ENCODE peak calls at places on chromosomes 3 and 15, in four cellular contexts. C, T, B and G are unnamed samples.

GRCh38 chr15:73959801-73960200 is 32.3 kb downstream of the STOML1 start:
- DNase-seq in C (no peak), T (no peak), B (no peak), G (no peak)

GRCh38 chr3:13708871-13709595 is 160.1 kb downstream of the FBLN2 start:
- DNase-seq in C (no peak), T (no peak), B (peak; percentile 30), G (no peak)

GRCh38 chr15:28096720-28097431 is 2.2 kb downstream of the OCA2 start:
- DNase-seq in C (no peak), T (peak; percentile 51), B (peak; percentile 57), G (no peak)

GRCh38 chr15:56056626-56057025 is 63.2 kb upstream of the NEDD4 start:
- DNase-seq in C (no peak), T (no peak), B (no peak), G (no peak)

GRCh38 chr15:48402778-48403177 is 71.5 kb downstream of the DUT start:
- DNase-seq in C (no peak), T (no peak), B (no peak), G (no peak)

GRCh38 chr15:63347074-63347859 is 34.4 kb downstream of the CA12 start:
- DNase-seq in C (no peak), T (peak; percentile 40), B (no peak), G (no peak)

GRCh38 chr3:120284702-120285507 is at the start of gene GPR156:
- DNase-seq in C (peak; percentile 21), T (no peak), B (no peak), G (no peak)

GRCh38 chr3:127614928-127615592 is 13.9 kb upstream of the PODXL2 start:
- DNase-seq in C (no peak), T (no peak), B (no peak), G (no peak)

GRCh38 chr3:45311953-45312795 is 76.2 kb upstream of the LARS2 start:
- DNase-seq in C (no peak), T (no peak), B (no peak), G (no peak)

GRCh38 chr3:143302638-143303171 is 183.1 kb downstream of the CHST2 start:
- DNase-seq in C (peak; percentile 41), T (peak; percentile 69), B (peak; percentile 77), G (no peak)

GRCh38 chr3:124998247-124998630 is 57.6 kb downstream of the HEG1 start:
- DNase-seq in C (no peak), T (no peak), B (no peak), G (no peak)

GRCh38 chr3:129522953-129523352 is 5.5 kb upstream of the RHO start:
- DNase-seq in C (no peak), T (no peak), B (no peak), G (no peak)

GRCh38 chr3:131705558-131706051 is 202.8 kb upstream of the MRPL3 start:
- DNase-seq in C (no peak), T (peak; percentile 2), B (no peak), G (no peak)

GRCh38 chr3:46495901-46496456 is 1.8 kb upstream of the RTP3 start:
- DNase-seq in C (no peak), T (peak; percentile 87), B (no peak), G (no peak)

GRCh38 chr3:46491089-46492070 is 6.4 kb upstream of the RTP3 start:
- DNase-seq in C (no peak), T (no peak), B (peak; percentile 44), G (no peak)

GRCh38 chr3:46489875-46490274 is 7.9 kb upstream of the RTP3 start:
- DNase-seq in C (no peak), T (peak; percentile 55), B (peak; percentile 9), G (no peak)

GRCh38 chr3:46490338-46491084 is 7.3 kb upstream of the RTP3 start:
- DNase-seq in C (no peak), T (no peak), B (no peak), G (no peak)

DNA sequence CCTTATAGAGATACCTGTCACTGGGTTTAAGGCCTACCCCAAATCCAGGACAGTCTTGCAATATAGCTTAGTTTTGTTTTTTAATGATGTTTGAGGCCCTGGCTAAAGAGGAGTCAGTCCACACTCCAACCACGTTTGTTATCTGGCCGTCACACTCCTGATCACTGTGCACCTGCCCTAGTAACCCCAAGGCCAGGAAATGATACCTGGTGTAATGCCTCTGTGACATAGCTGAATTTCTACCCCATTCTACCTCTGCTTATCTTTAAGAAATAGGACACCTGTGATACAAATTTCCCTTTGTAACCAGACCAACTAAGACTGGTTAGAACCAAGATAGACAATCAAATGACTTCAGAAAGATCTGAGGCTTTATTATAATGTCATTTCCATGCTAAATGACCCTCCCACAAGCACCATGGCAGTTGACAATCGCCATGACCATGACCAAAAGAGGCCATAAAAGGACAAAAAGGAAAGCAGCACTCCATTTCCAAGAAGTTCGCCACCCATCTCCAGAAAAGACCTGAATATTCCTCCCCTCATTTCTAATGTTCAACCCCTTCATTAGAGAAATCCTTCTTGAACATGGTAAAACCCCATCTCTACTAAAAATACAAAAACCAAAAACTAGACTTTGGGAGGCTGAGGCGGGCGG is 4.8 kb upstream of the RTP3 start:
- DNase-seq in C (no peak), T (no peak), B (peak; percentile 7), G (no peak)
- H3K4me1 ChIP-seq in C (peaks cover 32% of the 10 kb centered on the region), T (peaks cover 34% of the 10 kb centered on the region), B (no peaks in the 10 kb centered on the region), G (peaks cover 13% of the 10 kb centered on the region)

GRCh38 chr15:80507638-80508316 is 103.6 kb downstream of the ARNT2 start:
- DNase-seq in C (no peak), T (peak; percentile 83), B (no peak), G (no peak)
- H3K4me3 ChIP-seq in C (no peak overlapping the region), T (no peak overlapping the region), B (no peak overlapping the region), G (no peak overlapping the region)

GRCh38 chr3:178646205-178646604 is 110.0 kb downstream of the KCNMB2 start:
- DNase-seq in C (no peak), T (no peak), B (no peak), G (no peak)
- H3K4me1 ChIP-seq in C (no peaks in the 10 kb centered on the region), T (no peaks in the 10 kb centered on the region), B (no peaks in the 10 kb centered on the region), G (no peaks in the 10 kb centered on the region)

GRCh38 chr3:61081554-61081953 is 169.7 kb downstream of the FHIT start:
- DNase-seq in C (no peak), T (no peak), B (no peak), G (no peak)

GRCh38 chr3:61078016-61078415 is 173.2 kb downstream of the FHIT start:
- DNase-seq in C (no peak), T (no peak), B (no peak), G (no peak)

GRCh38 chr3:61077551-61077950 is 173.7 kb downstream of the FHIT start:
- DNase-seq in C (no peak), T (no peak), B (no peak), G (no peak)

DNA sequence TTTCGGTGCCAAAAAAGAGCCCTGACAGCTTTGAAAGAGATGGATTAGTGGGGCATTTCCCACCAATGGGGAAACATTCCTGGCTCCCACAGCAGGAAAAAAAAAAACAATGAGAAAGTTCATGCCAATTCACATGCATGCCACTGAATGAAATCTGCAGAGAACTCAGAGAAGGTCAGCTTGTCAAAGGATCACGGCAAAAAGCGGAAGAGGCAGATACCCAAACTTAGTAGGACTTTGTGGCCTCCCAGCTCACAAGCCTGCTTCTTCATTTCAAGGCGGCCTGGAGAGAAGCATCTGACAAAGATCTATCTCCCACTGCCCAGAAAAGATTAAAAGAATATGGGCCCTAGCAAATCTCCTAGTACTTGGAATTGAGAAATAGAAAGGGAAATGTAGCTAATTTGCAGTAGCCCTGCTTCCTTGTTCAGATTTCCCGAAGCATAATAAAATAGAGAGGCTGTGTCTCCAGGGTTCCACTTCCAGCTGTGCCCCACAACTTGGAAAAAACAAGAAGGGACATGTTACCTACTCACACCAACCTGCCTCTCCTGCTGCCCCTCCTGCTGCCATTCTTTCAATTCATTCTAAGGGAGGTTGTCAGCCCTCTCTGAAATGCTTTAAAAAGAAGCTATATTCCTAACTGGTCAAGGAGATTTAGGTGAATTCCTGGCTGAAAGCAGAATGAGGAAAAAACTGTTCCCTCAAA is 170.4 kb downstream of the FHIT start:
- DNase-seq in C (no peak), T (no peak), B (no peak), G (no peak)
- H3K4me3 ChIP-seq in C (no peak overlapping the region), T (no peak overlapping the region), B (no peak overlapping the region), G (no peak overlapping the region)

DNA sequence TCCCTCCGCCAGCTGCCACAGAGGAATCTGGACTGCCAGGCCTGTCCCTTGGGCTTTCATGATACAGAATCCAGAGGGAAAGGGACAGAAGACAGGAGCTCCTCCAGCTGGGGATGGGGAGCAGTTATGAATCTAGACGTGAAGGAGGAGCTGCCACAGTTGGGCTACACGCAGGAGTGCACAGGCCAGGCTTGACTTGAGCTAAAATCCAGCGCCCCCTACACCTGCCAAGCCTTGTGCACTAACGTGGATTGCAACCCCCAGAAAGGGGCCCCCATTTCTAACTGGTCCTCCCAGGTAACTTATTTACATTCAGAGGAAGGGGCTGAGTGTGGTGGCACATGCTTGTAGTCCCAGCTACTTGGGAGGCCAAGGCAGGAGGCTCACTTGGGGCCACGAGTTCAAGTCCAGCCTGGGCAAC is 14.3 kb downstream of the KLHL6 start:
- DNase-seq in C (no peak), T (no peak), B (no peak), G (no peak)
- H3K4me1 ChIP-seq in C (peaks cover 19% of the 10 kb centered on the region), T (no peaks in the 10 kb centered on the region), B (no peaks in the 10 kb centered on the region), G (peaks cover 39% of the 10 kb centered on the region)